ENCODE peak calls at places on chromosomes 5 and 9, in five cellular contexts. One of them, this sample, is unnamed.

GRCh38 chr5:175821790-175822211 is 49.6 kb upstream of the CPLX2 start:
- ATAC-seq in pancreas: no peak
- ATAC-seq in foreskin keratinocyte: peak; percentile 67
- ATAC-seq in activated naive CD4-positive, alpha-beta T cell treated with anti-CD3 and anti-CD28 coated beads, Interleukin-2, amount 50 U/mL, for 72 hours: peak; percentile 88
- ATAC-seq in T-helper 17 cell: no peak
- ATAC-seq in this sample: no peak

GRCh38 chr5:75992677-75993582 is 90.3 kb upstream of the SV2C start:
- ATAC-seq in pancreas: no peak
- ATAC-seq in foreskin keratinocyte: no peak
- ATAC-seq in activated naive CD4-positive, alpha-beta T cell treated with anti-CD3 and anti-CD28 coated beads, Interleukin-2, amount 50 U/mL, for 72 hours: no peak
- ATAC-seq in T-helper 17 cell: no peak
- ATAC-seq in this sample: no peak

GRCh38 chr5:107428303-107428761 is 242.4 kb downstream of the EFNA5 start:
- ATAC-seq in pancreas: no peak
- ATAC-seq in foreskin keratinocyte: no peak
- ATAC-seq in activated naive CD4-positive, alpha-beta T cell treated with anti-CD3 and anti-CD28 coated beads, Interleukin-2, amount 50 U/mL, for 72 hours: no peak
- ATAC-seq in T-helper 17 cell: no peak
- ATAC-seq in this sample: no peak

GRCh38 chr5:71569748-71570509 is 17.2 kb upstream of the MCCC2 start:
- ATAC-seq in pancreas: no peak
- ATAC-seq in foreskin keratinocyte: no peak
- ATAC-seq in activated naive CD4-positive, alpha-beta T cell treated with anti-CD3 and anti-CD28 coated beads, Interleukin-2, amount 50 U/mL, for 72 hours: no peak
- ATAC-seq in T-helper 17 cell: no peak
- ATAC-seq in this sample: no peak

GRCh38 chr5:989961-990530 is 18.6 kb upstream of the NKD2 start:
- ATAC-seq in pancreas: peak; percentile 63
- ATAC-seq in foreskin keratinocyte: no peak
- ATAC-seq in activated naive CD4-positive, alpha-beta T cell treated with anti-CD3 and anti-CD28 coated beads, Interleukin-2, amount 50 U/mL, for 72 hours: no peak
- ATAC-seq in T-helper 17 cell: no peak
- ATAC-seq in this sample: peak; percentile 49

GRCh38 chr5:56498759-56499395 is 265.7 kb upstream of the ANKRD55 start:
- ATAC-seq in pancreas: no peak
- ATAC-seq in foreskin keratinocyte: no peak
- ATAC-seq in activated naive CD4-positive, alpha-beta T cell treated with anti-CD3 and anti-CD28 coated beads, Interleukin-2, amount 50 U/mL, for 72 hours: no peak
- ATAC-seq in T-helper 17 cell: no peak
- ATAC-seq in this sample: no peak

GRCh38 chr5:81251922-81252321 is 18.8 kb downstream of the CKMT2 start:
- ATAC-seq in pancreas: no peak
- ATAC-seq in foreskin keratinocyte: no peak
- ATAC-seq in activated naive CD4-positive, alpha-beta T cell treated with anti-CD3 and anti-CD28 coated beads, Interleukin-2, amount 50 U/mL, for 72 hours: no peak
- ATAC-seq in T-helper 17 cell: no peak
- ATAC-seq in this sample: no peak

GRCh38 chr5:37214550-37214949 is 34.6 kb downstream of the CPLANE1 start:
- ATAC-seq in pancreas: peak; percentile 11
- ATAC-seq in foreskin keratinocyte: no peak
- ATAC-seq in activated naive CD4-positive, alpha-beta T cell treated with anti-CD3 and anti-CD28 coated beads, Interleukin-2, amount 50 U/mL, for 72 hours: peak; percentile 22
- ATAC-seq in T-helper 17 cell: no peak
- ATAC-seq in this sample: no peak

GRCh38 chr5:108459661-108460170 is 77.8 kb upstream of the FBXL17 start:
- ATAC-seq in pancreas: no peak
- ATAC-seq in foreskin keratinocyte: no peak
- ATAC-seq in activated naive CD4-positive, alpha-beta T cell treated with anti-CD3 and anti-CD28 coated beads, Interleukin-2, amount 50 U/mL, for 72 hours: no peak
- ATAC-seq in T-helper 17 cell: no peak
- ATAC-seq in this sample: no peak

GRCh38 chr9:26940779-26941178 is 6.3 kb downstream of the PLAA start:
- ATAC-seq in pancreas: no peak
- ATAC-seq in foreskin keratinocyte: no peak
- ATAC-seq in activated naive CD4-positive, alpha-beta T cell treated with anti-CD3 and anti-CD28 coated beads, Interleukin-2, amount 50 U/mL, for 72 hours: peak; percentile 51
- ATAC-seq in T-helper 17 cell: peak; percentile 36
- ATAC-seq in this sample: no peak

GRCh38 chr9:93598647-93599241 is 22.4 kb downstream of the PHF2 start:
- ATAC-seq in pancreas: peak; percentile 40
- ATAC-seq in foreskin keratinocyte: no peak
- ATAC-seq in activated naive CD4-positive, alpha-beta T cell treated with anti-CD3 and anti-CD28 coated beads, Interleukin-2, amount 50 U/mL, for 72 hours: no peak
- ATAC-seq in T-helper 17 cell: peak; percentile 37
- ATAC-seq in this sample: no peak

GRCh38 chr9:75146229-75146628 is 57.9 kb downstream of the OSTF1 start:
- ATAC-seq in pancreas: no peak
- ATAC-seq in foreskin keratinocyte: peak; percentile 41
- ATAC-seq in activated naive CD4-positive, alpha-beta T cell treated with anti-CD3 and anti-CD28 coated beads, Interleukin-2, amount 50 U/mL, for 72 hours: no peak
- ATAC-seq in T-helper 17 cell: no peak
- ATAC-seq in this sample: no peak